ENCODE peak calls at places on chromosomes 6 and 20, in six cellular contexts. One of them, this sample, is unnamed.

GRCh38 chr6:131258816-131259476 is 123.7 kb downstream of the AKAP7 start:
- DNase-seq in cardiac muscle cell: no peak
- DNase-seq in lower lobe of right lung: no peak
- DNase-seq in psoas muscle: no peak
- DNase-seq in HCT116: peak; percentile 26
- DNase-seq in dorsolateral prefrontal cortex: no peak
- DNase-seq in this sample: no peak

GRCh38 chr6:158518196-158519127 is 41.4 kb upstream of the TMEM181 start:
- DNase-seq in cardiac muscle cell: peak; percentile 89
- DNase-seq in lower lobe of right lung: no peak
- DNase-seq in psoas muscle: peak; percentile 32
- DNase-seq in HCT116: peak; percentile 77
- DNase-seq in dorsolateral prefrontal cortex: peak; percentile 63
- DNase-seq in this sample: peak; percentile 49

GRCh38 chr6:36227379-36228344 is 31.1 kb downstream of the BRPF3 start:
- DNase-seq in cardiac muscle cell: no peak
- DNase-seq in lower lobe of right lung: no peak
- DNase-seq in psoas muscle: no peak
- DNase-seq in HCT116: no peak
- DNase-seq in dorsolateral prefrontal cortex: no peak
- DNase-seq in this sample: no peak

GRCh38 chr20:53774487-53775203 is 181.0 kb upstream of the ZNF217 start:
- DNase-seq in cardiac muscle cell: peak; percentile 85
- DNase-seq in lower lobe of right lung: no peak
- DNase-seq in psoas muscle: no peak
- DNase-seq in HCT116: peak; percentile 54
- DNase-seq in dorsolateral prefrontal cortex: no peak
- DNase-seq in this sample: no peak

GRCh38 chr6:85747093-85747492 is 104.4 kb upstream of the SYNCRIP start:
- DNase-seq in cardiac muscle cell: peak; percentile 40
- DNase-seq in lower lobe of right lung: no peak
- DNase-seq in psoas muscle: no peak
- DNase-seq in HCT116: no peak
- DNase-seq in dorsolateral prefrontal cortex: no peak
- DNase-seq in this sample: no peak

GRCh38 chr6:8556370-8557018 is 121.1 kb upstream of the SLC35B3 start:
- DNase-seq in cardiac muscle cell: peak; percentile 8
- DNase-seq in lower lobe of right lung: no peak
- DNase-seq in psoas muscle: no peak
- DNase-seq in HCT116: peak; percentile 16
- DNase-seq in dorsolateral prefrontal cortex: no peak
- DNase-seq in this sample: no peak

GRCh38 chr6:83071023-83071422 is 3.6 kb downstream of the DOP1A start:
- DNase-seq in cardiac muscle cell: peak; percentile 41
- DNase-seq in lower lobe of right lung: no peak
- DNase-seq in psoas muscle: no peak
- DNase-seq in HCT116: no peak
- DNase-seq in dorsolateral prefrontal cortex: no peak
- DNase-seq in this sample: no peak

GRCh38 chr20:59184880-59185447 is 21.3 kb downstream of the ZNF831 start:
- DNase-seq in cardiac muscle cell: peak; percentile 2
- DNase-seq in lower lobe of right lung: no peak
- DNase-seq in psoas muscle: no peak
- DNase-seq in HCT116: no peak
- DNase-seq in dorsolateral prefrontal cortex: no peak
- DNase-seq in this sample: no peak

GRCh38 chr20:5910192-5910591 is 40.1 kb downstream of the TRMT6 start:
- DNase-seq in cardiac muscle cell: no peak
- DNase-seq in lower lobe of right lung: no peak
- DNase-seq in psoas muscle: no peak
- DNase-seq in HCT116: no peak
- DNase-seq in dorsolateral prefrontal cortex: no peak
- DNase-seq in this sample: no peak

GRCh38 chr6:161327360-161327953 is 53.6 kb upstream of the AGPAT4 start:
- DNase-seq in cardiac muscle cell: no peak
- DNase-seq in lower lobe of right lung: no peak
- DNase-seq in psoas muscle: no peak
- DNase-seq in HCT116: peak; percentile 26
- DNase-seq in dorsolateral prefrontal cortex: no peak
- DNase-seq in this sample: no peak

GRCh38 chr6:84860954-84861353 is 96.6 kb upstream of the TBX18 start:
- DNase-seq in cardiac muscle cell: no peak
- DNase-seq in lower lobe of right lung: no peak
- DNase-seq in psoas muscle: no peak
- DNase-seq in HCT116: no peak
- DNase-seq in dorsolateral prefrontal cortex: no peak
- DNase-seq in this sample: no peak

GRCh38 chr20:19115581-19115980 is 96.9 kb upstream of the SLC24A3 start:
- DNase-seq in cardiac muscle cell: no peak
- DNase-seq in lower lobe of right lung: no peak
- DNase-seq in psoas muscle: no peak
- DNase-seq in HCT116: no peak
- DNase-seq in dorsolateral prefrontal cortex: no peak
- DNase-seq in this sample: no peak

DNA sequence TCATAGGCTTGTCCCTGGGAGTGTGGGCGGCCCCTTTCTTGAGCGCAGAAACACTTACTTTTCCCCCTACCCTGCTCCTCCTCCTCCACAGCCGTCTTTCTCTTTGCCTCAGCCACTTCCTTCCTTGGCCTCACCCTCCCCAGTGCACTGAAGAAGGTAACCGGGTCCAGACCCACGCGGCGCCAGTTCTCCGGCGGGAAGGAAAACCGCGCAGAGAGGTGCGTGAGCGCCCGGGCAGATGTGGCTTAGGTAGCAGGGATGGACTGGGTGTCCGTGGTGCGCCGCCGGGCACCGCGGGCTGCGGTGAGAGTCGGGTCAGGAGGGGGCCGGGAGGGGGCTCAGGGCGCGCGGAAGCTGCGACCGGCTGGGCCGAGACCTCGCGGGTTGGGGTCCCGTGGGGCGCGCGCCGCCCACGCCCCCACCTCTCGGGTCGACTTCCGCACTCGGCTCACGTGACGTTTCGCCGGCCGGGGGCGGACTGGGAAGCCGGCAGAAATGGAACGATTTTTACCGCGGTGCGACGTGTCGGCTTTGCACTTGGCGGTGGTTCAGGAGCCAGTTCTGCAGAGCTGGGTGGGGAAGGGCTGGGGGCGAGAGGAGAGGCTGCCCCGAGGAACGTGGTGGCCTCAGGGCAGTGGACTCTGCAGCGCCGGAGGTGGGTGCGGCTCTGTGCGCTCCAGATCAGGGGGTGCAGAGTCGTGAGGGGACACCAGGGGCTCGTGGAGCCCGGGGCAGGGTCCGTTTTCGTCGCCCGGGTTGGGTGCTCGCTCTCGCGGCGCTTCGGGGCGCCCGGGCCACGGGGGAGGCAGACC is at the start of gene ABRACL:
- DNase-seq in cardiac muscle cell: peak; percentile 73
- DNase-seq in lower lobe of right lung: peak; percentile 78
- DNase-seq in psoas muscle: peak; percentile 56
- DNase-seq in HCT116: peak; percentile 56
- DNase-seq in dorsolateral prefrontal cortex: no peak
- DNase-seq in this sample: peak; percentile 93
- H3K27ac ChIP-seq in cardiac muscle cell: peak within 1 kb of the TSS; percentile 81
- H3K27ac ChIP-seq in lower lobe of right lung: peak within 1 kb of the TSS; percentile 87
- H3K27ac ChIP-seq in psoas muscle: peak within 1 kb of the TSS; percentile 46
- H3K27ac ChIP-seq in HCT116: peak within 1 kb of the TSS; percentile 61
- H3K27ac ChIP-seq in dorsolateral prefrontal cortex: peak within 1 kb of the TSS; percentile 67
- H3K27ac ChIP-seq in this sample: peak within 1 kb of the TSS; percentile 97

GRCh38 chr6:33700391-33701050 is 11.0 kb downstream of the UQCC2 start:
- DNase-seq in cardiac muscle cell: peak; percentile 78
- DNase-seq in lower lobe of right lung: peak; percentile 79
- DNase-seq in psoas muscle: peak; percentile 65
- DNase-seq in HCT116: peak; percentile 65
- DNase-seq in dorsolateral prefrontal cortex: no peak
- DNase-seq in this sample: peak; percentile 64
- H3K27ac ChIP-seq in cardiac muscle cell: no peak overlapping the region
- H3K27ac ChIP-seq in lower lobe of right lung: no peak overlapping the region
- H3K27ac ChIP-seq in psoas muscle: no peak overlapping the region
- H3K27ac ChIP-seq in HCT116: no peak overlapping the region
- H3K27ac ChIP-seq in dorsolateral prefrontal cortex: no peak overlapping the region
- H3K27ac ChIP-seq in this sample: peak overlapping the region; percentile 20

GRCh38 chr20:10502098-10502526 is 67.0 kb downstream of the SLX4IP start:
- DNase-seq in cardiac muscle cell: no peak
- DNase-seq in lower lobe of right lung: no peak
- DNase-seq in psoas muscle: no peak
- DNase-seq in HCT116: no peak
- DNase-seq in dorsolateral prefrontal cortex: no peak
- DNase-seq in this sample: no peak

GRCh38 chr20:10504893-10505292 is 69.8 kb downstream of the SLX4IP start:
- DNase-seq in cardiac muscle cell: peak; percentile 57
- DNase-seq in lower lobe of right lung: no peak
- DNase-seq in psoas muscle: no peak
- DNase-seq in HCT116: no peak
- DNase-seq in dorsolateral prefrontal cortex: no peak
- DNase-seq in this sample: no peak

GRCh38 chr20:10498196-10498595 is 63.1 kb downstream of the SLX4IP start:
- DNase-seq in cardiac muscle cell: no peak
- DNase-seq in lower lobe of right lung: no peak
- DNase-seq in psoas muscle: no peak
- DNase-seq in HCT116: no peak
- DNase-seq in dorsolateral prefrontal cortex: no peak
- DNase-seq in this sample: no peak

GRCh38 chr20:10497283-10497682 is 62.2 kb downstream of the SLX4IP start:
- DNase-seq in cardiac muscle cell: no peak
- DNase-seq in lower lobe of right lung: no peak
- DNase-seq in psoas muscle: no peak
- DNase-seq in HCT116: no peak
- DNase-seq in dorsolateral prefrontal cortex: no peak
- DNase-seq in this sample: no peak

DNA sequence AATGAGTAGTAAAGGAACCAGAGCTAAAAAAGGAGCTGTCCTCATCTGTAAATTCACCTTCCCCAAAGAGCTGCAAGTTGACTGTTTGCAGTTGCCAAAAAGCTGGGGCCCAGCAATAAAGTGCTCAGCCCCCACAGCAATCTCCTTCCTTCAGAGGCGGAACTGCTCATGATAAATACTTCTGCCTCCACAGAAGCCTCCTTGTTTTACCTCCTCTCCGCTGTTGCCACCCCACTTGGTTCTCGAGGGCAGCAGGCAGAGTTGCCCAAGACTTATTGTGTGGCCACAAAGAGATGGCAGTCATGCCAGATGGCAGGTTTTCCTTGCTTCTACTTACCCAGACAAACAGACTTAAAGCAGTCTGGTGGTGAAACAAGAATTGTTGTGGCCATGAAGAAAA is 66.3 kb downstream of the SLX4IP start:
- DNase-seq in cardiac muscle cell: peak; percentile 22
- DNase-seq in lower lobe of right lung: peak; percentile 65
- DNase-seq in psoas muscle: no peak
- DNase-seq in HCT116: no peak
- DNase-seq in dorsolateral prefrontal cortex: peak; percentile 50
- DNase-seq in this sample: peak; percentile 71
- H3K27ac ChIP-seq in cardiac muscle cell: no peak overlapping the region
- H3K27ac ChIP-seq in lower lobe of right lung: peak overlapping the region; percentile 13
- H3K27ac ChIP-seq in psoas muscle: no peak overlapping the region
- H3K27ac ChIP-seq in HCT116: no peak overlapping the region
- H3K27ac ChIP-seq in dorsolateral prefrontal cortex: no peak overlapping the region
- H3K27ac ChIP-seq in this sample: no peak overlapping the region

GRCh38 chr6:46655803-46656202 is 3.0 kb downstream of the SLC25A27 start:
- DNase-seq in cardiac muscle cell: peak; percentile 8
- DNase-seq in lower lobe of right lung: no peak
- DNase-seq in psoas muscle: no peak
- DNase-seq in HCT116: peak; percentile 24
- DNase-seq in dorsolateral prefrontal cortex: no peak
- DNase-seq in this sample: no peak

GRCh38 chr6:46661500-46661899 is 8.7 kb downstream of the SLC25A27 start:
- DNase-seq in cardiac muscle cell: no peak
- DNase-seq in lower lobe of right lung: no peak
- DNase-seq in psoas muscle: no peak
- DNase-seq in HCT116: no peak
- DNase-seq in dorsolateral prefrontal cortex: no peak
- DNase-seq in this sample: no peak

GRCh38 chr6:46653439-46653942 is 716 bp downstream of the SLC25A27 start:
- DNase-seq in cardiac muscle cell: no peak
- DNase-seq in lower lobe of right lung: no peak
- DNase-seq in psoas muscle: no peak
- DNase-seq in HCT116: no peak
- DNase-seq in dorsolateral prefrontal cortex: no peak
- DNase-seq in this sample: no peak

GRCh38 chr6:46652603-46653438 is at the start of the genes CYP39A1 and SLC25A27:
- DNase-seq in cardiac muscle cell: peak; percentile 86
- DNase-seq in lower lobe of right lung: peak; percentile 96
- DNase-seq in psoas muscle: peak; percentile 92
- DNase-seq in HCT116: peak; percentile 74
- DNase-seq in dorsolateral prefrontal cortex: peak; percentile 92
- DNase-seq in this sample: peak; percentile 98

DNA sequence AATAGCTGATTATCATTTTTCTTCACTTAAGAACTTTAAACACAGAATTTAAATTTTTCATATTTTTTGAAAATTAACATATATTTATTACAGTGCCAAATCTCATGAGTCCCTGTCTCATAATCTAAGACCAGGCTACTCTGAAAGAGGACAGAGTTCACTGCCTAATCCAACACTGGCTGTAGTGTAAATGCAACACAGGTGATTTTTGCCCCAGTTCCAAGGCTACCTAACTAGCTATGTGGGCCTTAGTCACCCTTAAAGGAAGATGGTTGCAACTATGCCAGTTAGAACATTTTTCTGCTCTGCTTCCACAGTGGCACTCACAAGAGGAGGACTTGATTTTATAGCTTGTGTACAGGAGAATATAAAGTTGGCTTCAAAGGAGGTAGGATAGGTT is 4.9 kb downstream of the SLC25A27 start:
- DNase-seq in cardiac muscle cell: no peak
- DNase-seq in lower lobe of right lung: no peak
- DNase-seq in psoas muscle: no peak
- DNase-seq in HCT116: no peak
- DNase-seq in dorsolateral prefrontal cortex: no peak
- DNase-seq in this sample: no peak
- H3K27ac ChIP-seq in cardiac muscle cell: no peak overlapping the region
- H3K27ac ChIP-seq in lower lobe of right lung: no peak overlapping the region
- H3K27ac ChIP-seq in psoas muscle: no peak overlapping the region
- H3K27ac ChIP-seq in HCT116: no peak overlapping the region
- H3K27ac ChIP-seq in dorsolateral prefrontal cortex: no peak overlapping the region
- H3K27ac ChIP-seq in this sample: no peak overlapping the region

DNA sequence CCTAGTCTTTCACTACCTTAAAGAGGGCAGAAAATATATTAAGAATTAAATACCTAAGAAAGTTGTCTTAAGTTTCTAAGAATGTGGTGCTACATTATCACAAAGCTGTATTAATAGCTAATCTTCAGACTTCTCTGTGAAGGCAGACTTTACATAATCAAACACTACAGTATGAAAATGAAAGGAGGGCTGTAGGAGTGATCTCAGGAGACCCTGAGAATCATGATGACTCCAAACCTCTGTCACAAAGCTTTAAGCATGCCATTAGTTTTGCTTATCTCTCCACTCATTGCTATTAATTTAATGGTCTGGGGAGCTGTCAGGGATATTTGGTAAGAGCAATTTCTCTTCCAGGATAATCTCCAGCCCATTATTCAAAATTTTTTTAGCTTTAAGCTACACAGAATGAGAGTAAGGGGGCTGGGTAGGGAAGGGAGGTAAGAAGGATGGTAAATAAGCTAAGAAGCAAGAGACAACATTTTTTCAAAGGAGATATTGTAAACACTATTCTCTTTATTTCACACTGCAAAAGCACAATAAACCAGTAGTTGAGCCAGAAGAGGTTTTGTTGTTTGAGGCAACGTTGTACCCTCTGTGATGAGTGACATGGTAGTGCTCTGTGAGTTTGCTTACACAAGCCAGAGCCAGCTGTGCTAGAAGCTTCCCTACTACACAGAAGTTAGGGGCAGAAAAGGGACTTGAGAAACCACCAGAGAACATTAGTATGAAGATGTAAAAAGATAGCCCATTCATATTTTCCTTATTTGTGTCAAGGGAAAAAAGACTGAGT is 258.8 kb downstream of the GMDS start:
- DNase-seq in cardiac muscle cell: peak; percentile 25
- DNase-seq in lower lobe of right lung: no peak
- DNase-seq in psoas muscle: no peak
- DNase-seq in HCT116: no peak
- DNase-seq in dorsolateral prefrontal cortex: no peak
- DNase-seq in this sample: no peak
- H3K27ac ChIP-seq in cardiac muscle cell: no peak overlapping the region
- H3K27ac ChIP-seq in lower lobe of right lung: no peak overlapping the region
- H3K27ac ChIP-seq in psoas muscle: no peak overlapping the region
- H3K27ac ChIP-seq in HCT116: no peak overlapping the region
- H3K27ac ChIP-seq in dorsolateral prefrontal cortex: no peak overlapping the region
- H3K27ac ChIP-seq in this sample: no peak overlapping the region